ENCODE peak calls at places on chromosomes 12 and 14, in six cellular contexts. E is GM23338, P is HCT116, H is HepG2, Z is SK-N-SH, Q is GM12878. I is an unnamed sample.
A peak's percentile ranks its signal among the peaks of the same experiment; 100 is the strongest.

GRCh38 chr12:106840217-106840616 is 65.7 kb downstream of the RIC8B start:
- DNase-seq in E (peak; percentile 23), P (no peak), H (peak; percentile 65), Z (peak; percentile 7), Q (no peak), I (no peak)

GRCh38 chr14:70894868-70895267 is 12.4 kb upstream of the PCNX1 start:
- DNase-seq in E (no peak), P (no peak), H (peak; percentile 96), Z (no peak), Q (no peak), I (no peak)

GRCh38 chr12:30926243-30927209 is at the start of gene TSPAN11:
- DNase-seq in E (peak; percentile 94), P (no peak), H (no peak), Z (peak; percentile 89), Q (no peak), I (no peak)

GRCh38 chr12:88243886-88244491 is 101.9 kb downstream of the TMTC3 start:
- DNase-seq in E (peak; percentile 40), P (no peak), H (no peak), Z (no peak), Q (no peak), I (no peak)

GRCh38 chr14:81551471-81551870 is 17.8 kb upstream of the SEL1L start:
- DNase-seq in E (no peak), P (no peak), H (no peak), Z (no peak), Q (no peak), I (no peak)

GRCh38 chr12:75489613-75490210 is 9.2 kb downstream of the GLIPR1 start:
- DNase-seq in E (peak; percentile 12), P (peak; percentile 62), H (no peak), Z (no peak), Q (no peak), I (no peak)

GRCh38 chr14:104641753-104642539 is 37.4 kb upstream of the TMEM179 start:
- DNase-seq in E (no peak), P (no peak), H (no peak), Z (peak; percentile 32), Q (no peak), I (no peak)

GRCh38 chr12:101686176-101686575 is 11.3 kb upstream of the CHPT1 start:
- DNase-seq in E (no peak), P (no peak), H (no peak), Z (no peak), Q (no peak), I (no peak)

GRCh38 chr14:34985740-34986139 is 2.9 kb downstream of the SRP54 start:
- DNase-seq in E (no peak), P (no peak), H (no peak), Z (no peak), Q (no peak), I (no peak)

GRCh38 chr14:75254901-75255300 is 23.7 kb upstream of the FOS start:
- DNase-seq in E (no peak), P (no peak), H (no peak), Z (no peak), Q (no peak), I (no peak)

GRCh38 chr14:99841436-99842071 is 48.3 kb downstream of the EML1 start:
- DNase-seq in E (no peak), P (no peak), H (no peak), Z (no peak), Q (no peak), I (no peak)
- TF ChIP-seq REST in E (no peak), P (no peak), H (no peak), Z (no peak), Q (no peak), I (no peak)

DNA sequence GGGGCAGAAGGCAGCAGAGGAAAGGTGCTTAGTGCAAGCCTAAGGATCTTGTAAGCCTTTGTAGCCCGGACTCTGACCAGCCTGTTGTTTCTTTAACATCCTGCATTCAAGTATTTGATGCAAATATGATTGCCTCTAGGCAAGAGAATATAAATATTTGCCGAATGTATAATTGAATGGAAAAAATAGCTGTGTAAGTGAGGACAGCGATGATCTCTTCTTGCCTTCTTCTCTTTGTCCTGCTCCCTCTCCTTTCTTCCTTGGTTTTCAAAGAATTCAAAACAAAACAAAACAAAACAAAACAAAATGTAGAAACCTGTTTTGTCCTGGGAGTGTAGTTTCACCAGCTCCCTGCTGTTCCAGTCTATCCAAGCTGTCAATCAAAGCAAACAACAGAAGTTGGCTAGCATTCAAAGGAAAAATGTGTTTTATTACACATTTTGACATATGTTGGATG is 74.9 kb upstream of the CPM start:
- DNase-seq in E (no peak), P (no peak), H (no peak), Z (no peak), Q (no peak), I (no peak)
- TF ChIP-seq POLR2AphosphoS5 in E (no peak), P (no peak), H (no peak), Z (no peak), Q (no peak), I (no peak)

GRCh38 chr12:12583510-12583909 is 20.8 kb upstream of the DUSP16 start:
- DNase-seq in E (no peak), P (no peak), H (no peak), Z (no peak), Q (no peak), I (no peak)

GRCh38 chr12:12586879-12587675 is 24.4 kb upstream of the DUSP16 start:
- DNase-seq in E (no peak), P (no peak), H (no peak), Z (no peak), Q (no peak), I (no peak)

GRCh38 chr12:12582193-12582881 is 19.7 kb upstream of the DUSP16 start:
- DNase-seq in E (no peak), P (no peak), H (no peak), Z (no peak), Q (peak; percentile 59), I (no peak)

GRCh38 chr12:12585115-12585862 is 22.6 kb upstream of the DUSP16 start:
- DNase-seq in E (peak; percentile 28), P (no peak), H (peak; percentile 39), Z (peak; percentile 31), Q (no peak), I (no peak)

GRCh38 chr12:12582895-12583303 is 20.2 kb upstream of the DUSP16 start:
- DNase-seq in E (no peak), P (no peak), H (peak; percentile 71), Z (no peak), Q (peak; percentile 100), I (no peak)
- TF ChIP-seq REST in E (no peak), P (no peak), H (no peak), Z (no peak), Q (no peak), I (no peak)

GRCh38 chr14:69767369-69767999 is 542 bp downstream of the SRSF5 start:
- DNase-seq in E (peak; percentile 94), P (peak; percentile 61), H (peak; percentile 80), Z (peak; percentile 94), Q (peak; percentile 61), I (peak; percentile 7)
- TF ChIP-seq POLR2AphosphoS5 in E (no peak), P (no peak), H (peak; percentile 35), Z (no peak), Q (peak; percentile 92), I (no peak)

DNA sequence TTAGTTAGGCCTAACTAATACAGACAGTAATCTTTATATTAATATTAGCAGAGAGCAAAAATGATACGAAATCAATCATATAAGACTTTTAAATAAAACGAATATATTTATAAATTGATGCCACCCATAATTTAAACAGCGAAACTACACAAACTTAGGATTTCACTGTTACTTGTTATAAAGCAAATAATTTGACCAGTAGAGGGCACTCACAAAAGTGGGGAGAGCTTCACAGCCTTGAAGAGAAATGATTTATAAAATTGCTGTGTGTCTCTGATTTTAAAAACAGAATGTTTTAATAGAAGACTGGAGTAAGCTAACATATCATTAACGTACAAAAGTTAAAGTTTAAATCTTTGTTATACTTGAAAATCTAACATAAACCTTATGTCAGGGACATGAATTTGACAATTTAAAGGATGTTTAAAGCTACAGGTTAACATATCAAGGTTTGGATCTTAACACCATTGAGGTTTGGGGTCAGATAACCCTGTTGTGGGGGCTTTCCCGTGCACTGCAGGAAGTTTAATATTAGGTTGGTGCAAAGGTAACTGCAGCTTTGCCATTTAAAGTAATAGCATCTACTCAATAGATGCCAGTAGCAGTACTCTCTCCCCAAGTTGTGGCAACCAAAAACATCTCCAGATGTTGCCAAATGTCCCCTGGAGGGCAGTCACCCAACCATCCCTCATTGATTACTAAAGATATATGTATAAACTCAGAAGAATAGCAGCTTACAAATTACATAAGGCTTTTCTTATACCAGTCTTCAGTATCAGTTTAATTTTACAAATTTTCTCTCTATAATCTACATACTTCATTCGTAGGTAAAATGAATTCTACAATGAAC is 9.3 kb downstream of the KRAS start:
- DNase-seq in E (peak; percentile 70), P (peak; percentile 18), H (peak; percentile 24), Z (peak; percentile 27), Q (no peak), I (peak; percentile 41)
- TF ChIP-seq REST in E (no peak), P (no peak), H (no peak), Z (no peak), Q (no peak), I (no peak)

GRCh38 chr14:99267871-99268775 is 3.9 kb downstream of the BCL11B start:
- DNase-seq in E (no peak), P (no peak), H (no peak), Z (no peak), Q (no peak), I (no peak)

GRCh38 chr14:99271288-99271941 is 582 bp downstream of the BCL11B start:
- DNase-seq in E (no peak), P (no peak), H (no peak), Z (no peak), Q (no peak), I (no peak)

GRCh38 chr14:99270491-99271287 is 1.3 kb downstream of the BCL11B start:
- DNase-seq in E (peak; percentile 85), P (no peak), H (no peak), Z (peak; percentile 54), Q (no peak), I (no peak)

GRCh38 chr14:99266181-99267178 is 5.5 kb downstream of the BCL11B start:
- DNase-seq in E (peak; percentile 88), P (peak; percentile 45), H (peak; percentile 24), Z (peak; percentile 82), Q (no peak), I (no peak)

DNA sequence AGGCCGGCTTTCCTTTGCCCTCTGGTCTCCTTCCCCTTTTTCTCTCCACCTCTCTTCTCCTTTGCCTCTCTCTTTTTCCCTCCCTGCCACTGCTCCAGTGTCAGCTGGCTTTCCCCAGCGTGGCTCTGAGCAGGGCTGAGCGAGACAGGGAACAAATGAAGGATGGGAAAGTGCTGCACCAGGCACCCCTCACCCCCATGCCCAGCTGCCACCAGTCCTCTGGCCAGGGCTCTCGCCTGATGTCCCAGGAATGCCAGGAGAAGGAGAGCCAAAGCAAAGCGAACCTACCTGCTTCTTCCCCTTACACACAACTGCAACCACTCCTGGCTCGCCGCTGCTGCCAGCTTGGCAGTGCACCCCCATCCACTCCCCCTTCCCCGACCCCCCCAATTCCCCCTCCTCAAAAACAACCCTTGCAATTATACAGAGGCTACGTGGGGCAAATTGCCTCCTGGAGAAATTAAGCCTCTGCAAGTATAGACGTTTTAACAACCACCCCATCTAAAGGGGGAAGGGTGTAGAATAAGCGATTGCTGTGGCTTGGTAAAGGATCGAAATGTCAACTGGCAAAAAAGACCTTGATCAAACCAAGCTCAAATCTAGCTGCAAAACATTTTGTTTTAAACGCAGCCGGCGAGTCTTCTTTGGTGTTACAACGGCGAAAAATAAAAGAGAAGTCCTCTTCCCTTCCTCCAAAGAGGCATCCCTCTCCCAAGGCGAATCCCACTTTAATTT is 3.1 kb downstream of the BCL11B start:
- DNase-seq in E (peak; percentile 42), P (no peak), H (no peak), Z (no peak), Q (no peak), I (no peak)
- TF ChIP-seq POLR2AphosphoS5 in E (no peak), P (no peak), H (no peak), Z (no peak), Q (no peak), I (no peak)

GRCh38 chr14:77027538-77028383 is 747 bp downstream of the IRF2BPL start:
- DNase-seq in E (peak; percentile 58), P (no peak), H (no peak), Z (peak; percentile 82), Q (no peak), I (no peak)
- TF ChIP-seq REST in E (no peak), P (no peak), H (no peak), Z (no peak), Q (no peak), I (no peak)

I was measured in Panc1.